ENCODE peak calls at places on chromosome 6, in six cellular contexts. One of them, this sample, is unnamed.

GRCh38 chr6:153096792-153097191 is 34.3 kb downstream of the RGS17 start:
- DNase-seq in HCT116: no peak
- DNase-seq in breast epithelium: no peak
- DNase-seq in K562: no peak
- DNase-seq in transverse colon: no peak
- DNase-seq in suprapubic skin: no peak
- DNase-seq in this sample: no peak

GRCh38 chr6:110529907-110530306 is 53.5 kb upstream of the SLC22A16 start:
- DNase-seq in HCT116: no peak
- DNase-seq in suprapubic skin: no peak
- DNase-seq in K562: no peak
- DNase-seq in breast epithelium: no peak
- DNase-seq in transverse colon: no peak
- DNase-seq in this sample: no peak

GRCh38 chr6:37643851-37644672 is 53.6 kb downstream of the MDGA1 start:
- DNase-seq in HCT116: no peak
- DNase-seq in breast epithelium: no peak
- DNase-seq in suprapubic skin: no peak
- DNase-seq in K562: peak
- DNase-seq in transverse colon: no peak
- DNase-seq in this sample: no peak

GRCh38 chr6:106339334-106340029 is 13.9 kb upstream of the ATG5 start:
- DNase-seq in transverse colon: peak
- DNase-seq in suprapubic skin: no peak
- DNase-seq in HCT116: peak
- DNase-seq in K562: peak
- DNase-seq in breast epithelium: peak
- DNase-seq in this sample: no peak

GRCh38 chr6:71238351-71238750 is 50.3 kb upstream of the OGFRL1 start:
- DNase-seq in HCT116: no peak
- DNase-seq in breast epithelium: no peak
- DNase-seq in transverse colon: no peak
- DNase-seq in K562: no peak
- DNase-seq in suprapubic skin: no peak
- DNase-seq in this sample: no peak

GRCh38 chr6:89527634-89528033 is 94.7 kb downstream of the ANKRD6 start:
- DNase-seq in K562: no peak
- DNase-seq in suprapubic skin: no peak
- DNase-seq in transverse colon: no peak
- DNase-seq in breast epithelium: no peak
- DNase-seq in HCT116: peak
- DNase-seq in this sample: no peak

GRCh38 chr6:145600299-145600698 is 135.0 kb downstream of the EPM2A start:
- DNase-seq in breast epithelium: no peak
- DNase-seq in transverse colon: no peak
- DNase-seq in suprapubic skin: no peak
- DNase-seq in HCT116: no peak
- DNase-seq in K562: no peak
- DNase-seq in this sample: no peak

GRCh38 chr6:96089173-96089572 is 73.4 kb downstream of the FUT9 start:
- DNase-seq in K562: no peak
- DNase-seq in HCT116: peak
- DNase-seq in transverse colon: no peak
- DNase-seq in breast epithelium: no peak
- DNase-seq in suprapubic skin: no peak
- DNase-seq in this sample: no peak

GRCh38 chr6:1625352-1625773 is 15.6 kb downstream of the FOXC1 start:
- DNase-seq in breast epithelium: no peak
- DNase-seq in HCT116: no peak
- DNase-seq in K562: no peak
- DNase-seq in suprapubic skin: no peak
- DNase-seq in transverse colon: no peak
- DNase-seq in this sample: no peak

GRCh38 chr6:7166410-7167293 is 58.9 kb downstream of the RREB1 start:
- DNase-seq in K562: peak
- DNase-seq in transverse colon: peak
- DNase-seq in breast epithelium: no peak
- DNase-seq in suprapubic skin: no peak
- DNase-seq in HCT116: no peak
- DNase-seq in this sample: no peak

GRCh38 chr6:5143625-5144311 is 58.6 kb downstream of the PPP1R3G start:
- DNase-seq in transverse colon: peak
- DNase-seq in suprapubic skin: peak
- DNase-seq in HCT116: peak
- DNase-seq in breast epithelium: peak
- DNase-seq in K562: peak
- DNase-seq in this sample: peak

GRCh38 chr6:122482750-122483080 is 11.1 kb upstream of the SERINC1 start:
- DNase-seq in HCT116: no peak
- DNase-seq in suprapubic skin: no peak
- DNase-seq in K562: no peak
- DNase-seq in transverse colon: no peak
- DNase-seq in breast epithelium: no peak
- DNase-seq in this sample: no peak

GRCh38 chr6:129440691-129441090 is 269.3 kb downstream of the ARHGAP18 start:
- DNase-seq in breast epithelium: no peak
- DNase-seq in transverse colon: no peak
- DNase-seq in suprapubic skin: no peak
- DNase-seq in K562: no peak
- DNase-seq in HCT116: no peak
- DNase-seq in this sample: no peak

GRCh38 chr6:56595490-56596122 is 47.1 kb downstream of the DST start:
- DNase-seq in transverse colon: peak
- DNase-seq in breast epithelium: no peak
- DNase-seq in suprapubic skin: no peak
- DNase-seq in K562: peak
- DNase-seq in HCT116: peak
- DNase-seq in this sample: no peak

GRCh38 chr6:144582939-144583613 is 297.9 kb downstream of the UTRN start:
- DNase-seq in HCT116: no peak
- DNase-seq in suprapubic skin: no peak
- DNase-seq in transverse colon: peak
- DNase-seq in breast epithelium: peak
- DNase-seq in K562: no peak
- DNase-seq in this sample: no peak

GRCh38 chr6:136365781-136366354 is 76.2 kb upstream of the BCLAF1 start:
- DNase-seq in breast epithelium: peak
- DNase-seq in suprapubic skin: peak
- DNase-seq in K562: no peak
- DNase-seq in transverse colon: peak
- DNase-seq in HCT116: no peak
- DNase-seq in this sample: no peak

GRCh38 chr6:235763-236360 is 56.4 kb upstream of the DUSP22 start:
- DNase-seq in transverse colon: no peak
- DNase-seq in HCT116: no peak
- DNase-seq in K562: no peak
- DNase-seq in breast epithelium: no peak
- DNase-seq in suprapubic skin: no peak
- DNase-seq in this sample: no peak

GRCh38 chr6:109304284-109305015 is 77.8 kb downstream of the CD164 start:
- DNase-seq in suprapubic skin: no peak
- DNase-seq in breast epithelium: no peak
- DNase-seq in HCT116: no peak
- DNase-seq in K562: peak
- DNase-seq in transverse colon: no peak
- DNase-seq in this sample: no peak
- TF ChIP-seq POLR2A in suprapubic skin: no peak
- TF ChIP-seq POLR2A in breast epithelium: no peak
- TF ChIP-seq POLR2A in HCT116: no peak
- TF ChIP-seq POLR2A in K562: peak
- TF ChIP-seq POLR2A in transverse colon: no peak
- TF ChIP-seq POLR2A in this sample: no peak

GRCh38 chr6:43771210-43771857 is 1.3 kb downstream of the VEGFA start:
- DNase-seq in transverse colon: peak
- DNase-seq in suprapubic skin: peak
- DNase-seq in breast epithelium: peak
- DNase-seq in K562: peak
- DNase-seq in HCT116: no peak
- DNase-seq in this sample: no peak
- TF ChIP-seq POLR2AphosphoS5 in transverse colon: peak
- TF ChIP-seq POLR2AphosphoS5 in suprapubic skin: no peak
- TF ChIP-seq POLR2AphosphoS5 in breast epithelium: peak
- TF ChIP-seq POLR2AphosphoS5 in K562: no peak
- TF ChIP-seq POLR2AphosphoS5 in HCT116: peak
- TF ChIP-seq POLR2AphosphoS5 in this sample: peak

GRCh38 chr6:27811383-27811782 is 100.8 kb downstream of the OR2B2 start:
- DNase-seq in breast epithelium: no peak
- DNase-seq in HCT116: no peak
- DNase-seq in suprapubic skin: no peak
- DNase-seq in K562: no peak
- DNase-seq in transverse colon: no peak
- DNase-seq in this sample: no peak
- H3K4me3 ChIP-seq in breast epithelium: no peak
- H3K4me3 ChIP-seq in HCT116: peak
- H3K4me3 ChIP-seq in suprapubic skin: no peak
- H3K4me3 ChIP-seq in K562: peak
- H3K4me3 ChIP-seq in transverse colon: peak
- H3K4me3 ChIP-seq in this sample: no peak

DNA sequence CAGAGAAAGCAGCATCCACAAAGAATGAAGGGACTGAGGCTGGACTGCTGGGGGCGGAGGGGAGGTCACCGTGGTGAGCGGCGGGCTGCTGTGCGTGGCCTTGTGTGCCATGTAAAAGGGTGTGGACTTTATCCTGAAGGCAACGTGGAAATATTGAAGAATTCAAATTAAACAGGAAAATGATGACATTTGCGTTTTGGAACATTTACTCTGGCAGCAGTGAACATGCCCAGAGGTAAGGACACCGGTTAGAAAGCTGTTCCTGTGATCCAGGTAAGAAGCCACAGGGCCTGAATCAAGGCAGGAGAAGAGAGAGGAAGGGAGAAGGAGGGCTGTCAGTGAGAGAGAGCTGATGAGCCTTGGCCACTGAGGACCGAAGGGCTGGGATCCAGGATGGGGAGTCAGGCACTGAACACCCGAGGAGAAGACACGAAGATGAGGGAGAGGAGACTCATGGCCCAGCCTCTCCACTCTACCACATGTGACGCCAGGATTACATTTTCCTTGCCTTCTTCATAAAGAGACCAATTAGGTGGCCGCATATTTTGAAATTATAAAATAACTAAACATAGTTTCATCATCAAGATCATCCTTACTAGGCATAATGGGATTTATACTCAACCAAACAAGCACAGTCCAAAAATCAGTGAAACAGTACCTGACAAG is 58.4 kb downstream of the TRAM2 start:
- DNase-seq in suprapubic skin: no peak
- DNase-seq in breast epithelium: no peak
- DNase-seq in HCT116: no peak
- DNase-seq in K562: no peak
- DNase-seq in transverse colon: no peak
- DNase-seq in this sample: no peak
- TF ChIP-seq POLR2A in suprapubic skin: no peak
- TF ChIP-seq POLR2A in breast epithelium: no peak
- TF ChIP-seq POLR2A in HCT116: no peak
- TF ChIP-seq POLR2A in K562: no peak
- TF ChIP-seq POLR2A in transverse colon: no peak
- TF ChIP-seq POLR2A in this sample: no peak

GRCh38 chr6:80436663-80437062 is 330.2 kb downstream of the BCKDHB start:
- DNase-seq in breast epithelium: no peak
- DNase-seq in HCT116: no peak
- DNase-seq in suprapubic skin: no peak
- DNase-seq in transverse colon: no peak
- DNase-seq in K562: no peak
- DNase-seq in this sample: no peak
- TF ChIP-seq POLR2AphosphoS5 in breast epithelium: no peak
- TF ChIP-seq POLR2AphosphoS5 in HCT116: no peak
- TF ChIP-seq POLR2AphosphoS5 in suprapubic skin: no peak
- TF ChIP-seq POLR2AphosphoS5 in transverse colon: no peak
- TF ChIP-seq POLR2AphosphoS5 in K562: no peak
- TF ChIP-seq POLR2AphosphoS5 in this sample: no peak

GRCh38 chr6:139473239-139473701 is 98.8 kb upstream of the CITED2 start:
- DNase-seq in breast epithelium: no peak
- DNase-seq in transverse colon: no peak
- DNase-seq in K562: no peak
- DNase-seq in suprapubic skin: no peak
- DNase-seq in HCT116: no peak
- DNase-seq in this sample: no peak
- H3K4me3 ChIP-seq in breast epithelium: no peak
- H3K4me3 ChIP-seq in transverse colon: no peak
- H3K4me3 ChIP-seq in K562: no peak
- H3K4me3 ChIP-seq in suprapubic skin: no peak
- H3K4me3 ChIP-seq in HCT116: no peak
- H3K4me3 ChIP-seq in this sample: no peak

GRCh38 chr6:127483399-127484055 is 24.3 kb upstream of the KIAA0408 start:
- DNase-seq in HCT116: no peak
- DNase-seq in K562: no peak
- DNase-seq in suprapubic skin: no peak
- DNase-seq in transverse colon: no peak
- DNase-seq in breast epithelium: no peak
- DNase-seq in this sample: no peak

GRCh38 chr6:127481628-127482027 is 22.4 kb upstream of the KIAA0408 start:
- DNase-seq in breast epithelium: no peak
- DNase-seq in transverse colon: no peak
- DNase-seq in K562: no peak
- DNase-seq in HCT116: no peak
- DNase-seq in suprapubic skin: no peak
- DNase-seq in this sample: no peak

GRCh38 chr6:127481081-127481480 is 21.9 kb upstream of the KIAA0408 start:
- DNase-seq in K562: no peak
- DNase-seq in breast epithelium: no peak
- DNase-seq in transverse colon: no peak
- DNase-seq in HCT116: no peak
- DNase-seq in suprapubic skin: no peak
- DNase-seq in this sample: no peak

GRCh38 chr6:127484207-127484858 is 25.1 kb upstream of the KIAA0408 start:
- DNase-seq in breast epithelium: no peak
- DNase-seq in suprapubic skin: no peak
- DNase-seq in K562: no peak
- DNase-seq in HCT116: no peak
- DNase-seq in transverse colon: no peak
- DNase-seq in this sample: no peak

GRCh38 chr6:127482318-127482717 is 23.1 kb upstream of the KIAA0408 start:
- DNase-seq in K562: no peak
- DNase-seq in suprapubic skin: no peak
- DNase-seq in HCT116: no peak
- DNase-seq in breast epithelium: no peak
- DNase-seq in transverse colon: no peak
- DNase-seq in this sample: no peak
- TF ChIP-seq POLR2A in K562: no peak
- TF ChIP-seq POLR2A in suprapubic skin: no peak
- TF ChIP-seq POLR2A in HCT116: no peak
- TF ChIP-seq POLR2A in breast epithelium: no peak
- TF ChIP-seq POLR2A in transverse colon: no peak
- TF ChIP-seq POLR2A in this sample: no peak

GRCh38 chr6:47413752-47414516 is 63.7 kb upstream of the CD2AP start:
- DNase-seq in breast epithelium: no peak
- DNase-seq in suprapubic skin: no peak
- DNase-seq in transverse colon: no peak
- DNase-seq in HCT116: peak
- DNase-seq in K562: peak
- DNase-seq in this sample: no peak

GRCh38 chr6:47416396-47417345 is 60.9 kb upstream of the CD2AP start:
- DNase-seq in transverse colon: no peak
- DNase-seq in K562: no peak
- DNase-seq in breast epithelium: no peak
- DNase-seq in suprapubic skin: no peak
- DNase-seq in HCT116: no peak
- DNase-seq in this sample: no peak

GRCh38 chr6:47419621-47420020 is 58.0 kb upstream of the CD2AP start:
- DNase-seq in suprapubic skin: no peak
- DNase-seq in K562: no peak
- DNase-seq in transverse colon: no peak
- DNase-seq in breast epithelium: no peak
- DNase-seq in HCT116: no peak
- DNase-seq in this sample: no peak

GRCh38 chr6:47414517-47415167 is 62.9 kb upstream of the CD2AP start:
- DNase-seq in transverse colon: no peak
- DNase-seq in suprapubic skin: no peak
- DNase-seq in HCT116: no peak
- DNase-seq in breast epithelium: no peak
- DNase-seq in K562: no peak
- DNase-seq in this sample: no peak
- TF ChIP-seq POLR2AphosphoS5 in transverse colon: no peak
- TF ChIP-seq POLR2AphosphoS5 in suprapubic skin: no peak
- TF ChIP-seq POLR2AphosphoS5 in HCT116: peak
- TF ChIP-seq POLR2AphosphoS5 in breast epithelium: no peak
- TF ChIP-seq POLR2AphosphoS5 in K562: no peak
- TF ChIP-seq POLR2AphosphoS5 in this sample: no peak

This sample was measured in esophagus muscularis mucosa.